ENCODE peak calls at places on chromosomes 1 and 21, in ten cellular contexts. G is foreskin melanocyte; C is NCI-H146; D is stimulated activated CD4-positive, alpha-beta T cell treated with anti-CD3 and anti-CD28 coated beads, TNF-alpha, amount 100 ng/mL, for 1 hour; W is activated naive CD4-positive, alpha-beta T cell; F is activated CD4-positive, alpha-beta T cell treated with anti-CD3 and anti-CD28 coated beads for 1 hour; P is AG04449; Q is mucosa of descending colon; R is mammary epithelial cell; M is K562. S is an unnamed sample.

GRCh38 chr1:21963477-21964217 is 13.2 kb upstream of the CELA3B start:
- DNase-seq in P (no peak), Q (peak; percentile 77), W (peak; percentile 79), F (peak; percentile 70), R (peak; percentile 71), M (peak; percentile 91), G (peak; percentile 41), D (peak; percentile 47), C (peak; percentile 34), S (peak; percentile 88)

GRCh38 chr1:117569956-117570355 is 35.9 kb upstream of the TENT5C start:
- DNase-seq in F (no peak), Q (no peak), G (no peak), P (no peak), M (no peak), R (no peak), D (no peak), C (no peak), W (no peak), S (no peak)

GRCh38 chr1:226634611-226635246 is 86.2 kb downstream of the STUM start:
- DNase-seq in C (no peak), P (no peak), D (no peak), Q (no peak), M (no peak), G (no peak), W (no peak), R (no peak), F (no peak), S (no peak)

GRCh38 chr1:112312315-112312714 is 83.7 kb upstream of the CTTNBP2NL start:
- DNase-seq in M (no peak), W (no peak), G (no peak), Q (no peak), P (no peak), F (no peak), R (no peak), C (peak; percentile 8), D (no peak), S (no peak)

GRCh38 chr1:150066838-150067183 is 765 bp upstream of the VPS45 start:
- DNase-seq in G (no peak), D (no peak), R (no peak), W (peak; percentile 10), P (no peak), F (peak; percentile 10), Q (peak; percentile 70), C (peak; percentile 83), M (peak; percentile 19), S (no peak)

GRCh38 chr1:84972377-84972987 is 24.4 kb downstream of the MCOLN2 start:
- DNase-seq in P (no peak), F (no peak), D (no peak), G (no peak), C (no peak), W (no peak), R (no peak), M (no peak), Q (no peak), S (peak; percentile 35)

GRCh38 chr1:23168462-23169218 is at the start of gene LUZP1:
- DNase-seq in P (no peak), Q (peak; percentile 91), W (peak; percentile 82), D (peak; percentile 71), C (peak; percentile 49), G (peak; percentile 74), R (peak; percentile 80), M (peak; percentile 93), F (peak; percentile 86), S (peak; percentile 90)

GRCh38 chr1:15323351-15323988 is 76.4 kb downstream of the FHAD1 start:
- DNase-seq in F (peak; percentile 60), M (peak; percentile 83), Q (peak; percentile 74), C (peak; percentile 57), W (peak; percentile 60), D (peak; percentile 38), G (peak; percentile 52), P (peak; percentile 46), R (peak; percentile 55), S (peak; percentile 83)

GRCh38 chr1:209326876-209327275 is 256.6 kb upstream of the CAMK1G start:
- DNase-seq in D (no peak), C (no peak), P (no peak), Q (no peak), G (no peak), R (no peak), M (no peak), W (no peak), F (no peak), S (no peak)

GRCh38 chr1:115641762-115642167 is at the start of gene VANGL1:
- DNase-seq in Q (peak; percentile 84), M (peak; percentile 94), G (peak; percentile 14), F (no peak), C (peak; percentile 77), D (no peak), W (no peak), P (no peak), R (peak; percentile 64), S (peak; percentile 70)

GRCh38 chr1:1599919-1600860 is at the start of gene FNDC10:
- DNase-seq in M (peak; percentile 92), Q (peak; percentile 43), P (no peak), W (no peak), R (no peak), G (no peak), D (no peak), F (no peak), C (peak; percentile 28), S (no peak)

GRCh38 chr1:234309243-234309597 is 64.0 kb upstream of the COA6 start:
- DNase-seq in Q (no peak), C (no peak), G (no peak), F (no peak), P (no peak), W (no peak), R (no peak), M (no peak), D (no peak), S (no peak)

GRCh38 chr21:45334591-45335081 is 46.9 kb upstream of the POFUT2 start:
- DNase-seq in M (no peak), F (no peak), Q (no peak), D (no peak), W (no peak), C (no peak), G (no peak), P (no peak), R (no peak), S (no peak)

GRCh38 chr1:167909691-167910180 is 4.2 kb downstream of the ADCY10 start:
- DNase-seq in R (no peak), P (no peak), D (no peak), Q (no peak), F (no peak), C (no peak), M (no peak), G (no peak), W (no peak), S (no peak)

GRCh38 chr1:22804333-22804906 is 93.8 kb downstream of the EPHB2 start:
- DNase-seq in D (no peak), G (no peak), W (no peak), R (peak; percentile 24), P (no peak), M (no peak), C (no peak), F (no peak), Q (no peak), S (peak; percentile 3)

GRCh38 chr1:71422221-71422620 is 341.4 kb upstream of the ZRANB2 start:
- DNase-seq in G (no peak), M (no peak), R (no peak), C (no peak), D (no peak), P (no peak), F (no peak), Q (no peak), W (no peak), S (no peak)

GRCh38 chr1:219472596-219472995 is 140.3 kb downstream of the ZC3H11B start:
- DNase-seq in R (no peak), W (no peak), C (no peak), P (no peak), G (no peak), F (no peak), Q (no peak), M (no peak), D (no peak), S (no peak)

GRCh38 chr1:88731475-88731874 is 47.4 kb downstream of the PKN2 start:
- DNase-seq in Q (no peak), C (no peak), D (no peak), M (no peak), G (peak; percentile 49), F (no peak), P (peak; percentile 85), R (peak; percentile 62), W (no peak), S (peak; percentile 65)

GRCh38 chr1:89088597-89088996 is 23.6 kb upstream of the GBP1 start:
- DNase-seq in M (no peak), Q (peak; percentile 39), G (no peak), F (no peak), C (peak; percentile 2), P (no peak), R (no peak), D (no peak), W (no peak), S (no peak)

GRCh38 chr21:44304846-44305245 is 5.0 kb downstream of the PFKL start:
- DNase-seq in C (peak; percentile 4), Q (no peak), F (no peak), W (peak; percentile 21), M (peak; percentile 69), G (no peak), R (no peak), P (no peak), D (no peak), S (peak; percentile 36)

GRCh38 chr1:157390646-157391045 is 161.7 kb downstream of the FCRL5 start:
- DNase-seq in C (no peak), P (peak; percentile 38), G (no peak), R (peak; percentile 60), Q (no peak), M (no peak), D (no peak), W (no peak), F (no peak), S (peak; percentile 73)

GRCh38 chr21:27570306-27570868 is 603.5 kb upstream of the ADAMTS5 start:
- DNase-seq in D (no peak), R (peak; percentile 96), C (no peak), M (no peak), P (peak; percentile 92), W (no peak), F (no peak), Q (no peak), G (no peak), S (peak; percentile 83)

GRCh38 chr1:228370941-228371740 is 35.5 kb downstream of the TRIM11 start:
- DNase-seq in C (peak; percentile 48), M (no peak), G (no peak), P (no peak), R (no peak), W (no peak), D (no peak), Q (peak; percentile 50), F (no peak), S (no peak)

GRCh38 chr1:202283991-202284390 is 57.7 kb downstream of the UBE2T start:
- DNase-seq in W (no peak), Q (no peak), D (no peak), M (no peak), R (peak; percentile 69), F (no peak), P (peak; percentile 38), C (no peak), G (no peak), S (peak; percentile 100)

GRCh38 chr1:150364231-150365003 is 470 bp downstream of the RPRD2 start:
- DNase-seq in D (peak; percentile 45), Q (peak; percentile 89), F (peak; percentile 68), R (peak; percentile 81), P (no peak), C (peak; percentile 86), W (peak; percentile 80), G (peak; percentile 59), M (peak; percentile 65), S (peak; percentile 90)

GRCh38 chr21:44902268-44903053 is 18.2 kb downstream of the ITGB2 start:
- DNase-seq in M (no peak), G (no peak), R (no peak), F (no peak), C (no peak), P (no peak), W (no peak), Q (no peak), D (no peak), S (no peak)

GRCh38 chr21:34669149-34669879 is 520 bp downstream of the CLIC6 start:
- DNase-seq in M (no peak), G (no peak), W (no peak), Q (no peak), C (no peak), P (no peak), R (no peak), F (no peak), D (no peak), S (no peak)